ENCODE peak calls at places on chromosomes 11 and 22, in nine cellular contexts. E, W, U, O, A, S, J, N and Y are unnamed samples.

GRCh38 chr11:19903620-19904069 is 191.0 kb downstream of the NAV2 start:
- DNase-seq in E (peak; percentile 70), W (peak; percentile 93), U (no peak), O (peak; percentile 50), A (no peak), S (peak; percentile 82), J (peak; percentile 52), N (peak; percentile 84), Y (peak; percentile 94)

GRCh38 chr11:78370406-78371172 is 47.0 kb downstream of the GAB2 start:
- DNase-seq in E (peak; percentile 56), W (no peak), U (no peak), O (no peak), A (no peak), S (peak; percentile 58), J (no peak), N (peak; percentile 14), Y (no peak)

GRCh38 chr11:114921697-114922096 is 243.4 kb downstream of the NXPE2 start:
- DNase-seq in E (no peak), W (no peak), U (no peak), O (no peak), A (no peak), S (no peak), J (no peak), N (no peak), Y (no peak)

GRCh38 chr11:2180775-2181370 is 9.3 kb upstream of the TH start:
- DNase-seq in E (no peak), W (no peak), U (no peak), O (no peak), A (no peak), S (no peak), J (no peak), N (no peak), Y (no peak)

GRCh38 chr11:130181295-130182272 is 22.0 kb downstream of the ST14 start:
- DNase-seq in E (peak; percentile 56), W (no peak), U (no peak), O (no peak), A (no peak), S (no peak), J (peak; percentile 27), N (peak; percentile 74), Y (no peak)

GRCh38 chr11:108218455-108218854 is 4.0 kb downstream of the NPAT start:
- DNase-seq in E (no peak), W (no peak), U (no peak), O (no peak), A (no peak), S (no peak), J (no peak), N (no peak), Y (no peak)

GRCh38 chr22:22772883-22773282 is 114.7 kb upstream of the IGLL5 start:
- DNase-seq in E (no peak), W (no peak), U (peak; percentile 49), O (no peak), A (no peak), S (no peak), J (no peak), N (no peak), Y (no peak)

GRCh38 chr11:22786475-22786874 is 43.1 kb downstream of the SVIP start:
- DNase-seq in E (no peak), W (no peak), U (no peak), O (no peak), A (no peak), S (no peak), J (no peak), N (no peak), Y (no peak)

GRCh38 chr11:1138053-1138452 is 19.7 kb upstream of the MUC5AC start:
- DNase-seq in E (no peak), W (no peak), U (no peak), O (no peak), A (no peak), S (no peak), J (no peak), N (peak; percentile 31), Y (no peak)

GRCh38 chr11:16195659-16196058 is 160.7 kb downstream of the SOX6 start:
- DNase-seq in E (no peak), W (no peak), U (no peak), O (no peak), A (no peak), S (no peak), J (no peak), N (peak; percentile 6), Y (no peak)

GRCh38 chr11:46220313-46220712 is 57.1 kb upstream of the CREB3L1 start:
- DNase-seq in E (no peak), W (no peak), U (no peak), O (no peak), A (no peak), S (no peak), J (no peak), N (no peak), Y (no peak)

GRCh38 chr11:46222485-46223251 is 54.8 kb upstream of the CREB3L1 start:
- DNase-seq in E (no peak), W (no peak), U (no peak), O (no peak), A (no peak), S (no peak), J (no peak), N (no peak), Y (no peak)

GRCh38 chr11:46223252-46223513 is 54.3 kb upstream of the CREB3L1 start:
- DNase-seq in E (no peak), W (no peak), U (no peak), O (no peak), A (no peak), S (no peak), J (no peak), N (no peak), Y (no peak)
- H3K27ac ChIP-seq in E (no peak overlapping the region), W (no peak overlapping the region), U (no peak overlapping the region), O (no peak overlapping the region), A (no peak overlapping the region), S (no peak overlapping the region), J (no peak overlapping the region), N (no peak overlapping the region), Y (no peak overlapping the region)

GRCh38 chr11:30983143-30983542 is 386.4 kb downstream of the DCDC1 start:
- DNase-seq in E (no peak), W (no peak), U (no peak), O (no peak), A (no peak), S (no peak), J (no peak), N (peak; percentile 18), Y (no peak)

GRCh38 chr11:30984442-30984816 is 385.1 kb downstream of the DCDC1 start:
- DNase-seq in E (no peak), W (no peak), U (no peak), O (no peak), A (no peak), S (no peak), J (peak; percentile 25), N (peak; percentile 32), Y (no peak)

GRCh38 chr11:30983810-30984441 is 385.6 kb downstream of the DCDC1 start:
- DNase-seq in E (no peak), W (no peak), U (no peak), O (no peak), A (no peak), S (no peak), J (no peak), N (no peak), Y (no peak)

GRCh38 chr11:30987819-30988218 is 381.7 kb downstream of the DCDC1 start:
- DNase-seq in E (no peak), W (no peak), U (no peak), O (no peak), A (no peak), S (no peak), J (no peak), N (no peak), Y (no peak)

GRCh38 chr11:30984827-30985226 is 384.7 kb downstream of the DCDC1 start:
- DNase-seq in E (no peak), W (no peak), U (no peak), O (no peak), A (no peak), S (no peak), J (no peak), N (peak; percentile 4), Y (no peak)
- H3K27ac ChIP-seq in E (no peak overlapping the region), W (no peak overlapping the region), U (no peak overlapping the region), O (no peak overlapping the region), A (no peak overlapping the region), S (no peak overlapping the region), J (peak overlapping the region; percentile 68), N (no peak overlapping the region), Y (no peak overlapping the region)

GRCh38 chr22:31750365-31751284 is 693 bp upstream of the PRR14L start:
- DNase-seq in E (no peak), W (no peak), U (no peak), O (no peak), A (no peak), S (no peak), J (no peak), N (no peak), Y (no peak)
- H3K27ac ChIP-seq in E (peak overlapping the region; percentile 96), W (no peak overlapping the region), U (peak overlapping the region; percentile 85), O (peak overlapping the region; percentile 82), A (peak overlapping the region; percentile 83), S (no peak overlapping the region), J (peak overlapping the region; percentile 100), N (peak overlapping the region; percentile 88), Y (no peak overlapping the region)

GRCh38 chr11:65562788-65563187 is 4.6 kb upstream of the LTBP3 start:
- DNase-seq in E (no peak), W (no peak), U (no peak), O (no peak), A (no peak), S (no peak), J (no peak), N (no peak), Y (no peak)

GRCh38 chr11:65562020-65562419 is 3.9 kb upstream of the LTBP3 start:
- DNase-seq in E (no peak), W (no peak), U (no peak), O (no peak), A (no peak), S (no peak), J (no peak), N (no peak), Y (no peak)

GRCh38 chr11:65569164-65569972 is 909 bp upstream of the ZNRD2 start:
- DNase-seq in E (peak; percentile 62), W (no peak), U (peak; percentile 82), O (no peak), A (no peak), S (no peak), J (no peak), N (no peak), Y (no peak)

GRCh38 chr11:65563606-65564005 is 5.4 kb upstream of the LTBP3 start:
- DNase-seq in E (no peak), W (no peak), U (no peak), O (no peak), A (no peak), S (no peak), J (no peak), N (no peak), Y (no peak)

DNA sequence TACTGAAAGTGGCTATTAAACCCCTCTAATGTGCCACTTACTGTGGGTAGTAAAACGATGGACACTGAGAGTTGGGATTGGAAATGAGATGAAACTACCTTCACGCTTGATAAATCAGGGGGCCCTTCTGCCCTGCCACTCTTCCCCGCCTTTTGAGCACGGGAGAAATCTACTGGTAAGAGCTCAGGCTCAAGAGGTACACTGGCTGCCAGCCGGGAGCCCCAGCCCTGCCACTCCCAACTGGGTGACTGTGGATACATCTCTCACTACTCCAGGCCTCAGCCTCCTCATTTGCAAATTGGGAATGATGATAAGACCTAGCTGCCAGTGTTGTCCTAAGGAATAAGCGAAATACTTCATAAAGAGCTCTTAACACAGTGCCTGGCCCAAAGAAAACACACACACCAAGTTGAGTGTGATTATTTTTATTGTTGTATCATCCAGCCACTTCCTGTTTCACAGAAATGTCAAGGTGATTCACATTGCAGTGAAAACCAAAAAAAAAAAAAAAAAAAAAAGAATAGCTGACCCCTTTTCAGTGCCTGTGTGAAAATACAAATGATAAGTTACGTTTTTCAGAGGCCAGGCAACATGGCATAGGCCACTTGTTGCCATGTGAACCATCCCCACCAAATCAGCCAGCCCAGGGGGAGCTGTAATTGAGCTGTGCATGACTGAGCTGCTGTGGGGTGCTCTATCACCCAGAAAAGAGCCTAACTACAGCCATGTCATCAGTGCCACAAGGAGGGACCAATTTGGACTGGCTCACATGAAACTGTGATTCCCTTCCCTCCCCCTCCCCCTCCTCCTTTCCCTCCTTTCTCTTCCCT is 4.4 kb upstream of the ZNRD2 start:
- DNase-seq in E (no peak), W (no peak), U (no peak), O (no peak), A (no peak), S (no peak), J (no peak), N (no peak), Y (no peak)
- H3K27ac ChIP-seq in E (peak overlapping the region; percentile 58), W (no peak overlapping the region), U (peak overlapping the region; percentile 43), O (no peak overlapping the region), A (peak overlapping the region; percentile 96), S (no peak overlapping the region), J (no peak overlapping the region), N (no peak overlapping the region), Y (no peak overlapping the region)